ENCODE peak calls at places on chromosomes 6 and 20, in eight cellular contexts. G is CD8-positive, alpha-beta T cell; A is WERI-Rb-1; M is PC-3; L is mesendoderm; S is AG04450; T is tibial artery; N is Panc1. B is an unnamed sample.

GRCh38 chr6:17349437-17349836 is 44.0 kb upstream of the CAP2 start:
- DNase-seq in G (no peak), A (no peak), M (peak; percentile 87), L (no peak), S (no peak), T (no peak), N (no peak), B (no peak)

GRCh38 chr6:4774715-4775590 is 1.3 kb upstream of the CDYL start:
- DNase-seq in G (peak; percentile 40), A (peak; percentile 37), M (no peak), L (peak; percentile 82), S (no peak), T (peak; percentile 72), N (no peak), B (no peak)

GRCh38 chr6:137033828-137034227 is 10.9 kb downstream of the IL20RA start:
- DNase-seq in G (peak; percentile 67), A (no peak), M (peak; percentile 80), L (no peak), S (no peak), T (no peak), N (no peak), B (no peak)

GRCh38 chr6:166736606-166737005 is 109.6 kb upstream of the RPS6KA2 start:
- DNase-seq in G (no peak), A (no peak), M (peak; percentile 80), L (peak; percentile 72), S (no peak), T (no peak), N (peak; percentile 42), B (no peak)

GRCh38 chr20:19692685-19693119 is 65.4 kb upstream of the RIN2 start:
- DNase-seq in G (no peak), A (peak; percentile 48), M (peak; percentile 82), L (peak; percentile 53), S (no peak), T (no peak), N (peak; percentile 53), B (no peak)

GRCh38 chr6:35519313-35520015 is 6.8 kb upstream of the TULP1 start:
- DNase-seq in G (no peak), A (no peak), M (no peak), L (no peak), S (no peak), T (no peak), N (no peak), B (no peak)

GRCh38 chr6:134997133-134997841 is 47.4 kb upstream of the ALDH8A1 start:
- DNase-seq in G (no peak), A (peak; percentile 56), M (no peak), L (no peak), S (no peak), T (no peak), N (no peak), B (no peak)

GRCh38 chr6:2984738-2985381 is 13.5 kb upstream of the SERPINB6 start:
- DNase-seq in G (no peak), A (no peak), M (no peak), L (peak; percentile 91), S (no peak), T (no peak), N (no peak), B (no peak)

GRCh38 chr6:96499781-96500180 is 21.8 kb upstream of the UFL1 start:
- DNase-seq in G (peak; percentile 86), A (no peak), M (no peak), L (no peak), S (no peak), T (no peak), N (no peak), B (no peak)

GRCh38 chr6:134519456-134519855 is 201.5 kb upstream of the SGK1 start:
- DNase-seq in G (peak; percentile 65), A (no peak), M (no peak), L (no peak), S (no peak), T (no peak), N (no peak), B (no peak)

GRCh38 chr20:33684533-33685327 is 1.5 kb downstream of the E2F1 start:
- DNase-seq in G (no peak), A (peak; percentile 85), M (no peak), L (peak; percentile 53), S (no peak), T (no peak), N (no peak), B (no peak)

GRCh38 chr6:128483472-128484135 is 36.8 kb downstream of the PTPRK start:
- DNase-seq in G (no peak), A (no peak), M (no peak), L (no peak), S (no peak), T (no peak), N (no peak), B (no peak)

GRCh38 chr20:61303217-61303616 is 51.2 kb downstream of the CDH4 start:
- DNase-seq in G (no peak), A (no peak), M (no peak), L (no peak), S (no peak), T (no peak), N (no peak), B (no peak)

GRCh38 chr20:43925786-43926185 is 11.1 kb downstream of the TOX2 start:
- DNase-seq in G (peak; percentile 53), A (no peak), M (peak; percentile 52), L (no peak), S (no peak), T (no peak), N (no peak), B (no peak)

GRCh38 chr6:147438758-147439528 is 69.5 kb upstream of the SAMD5 start:
- DNase-seq in G (no peak), A (no peak), M (no peak), L (peak; percentile 88), S (no peak), T (no peak), N (no peak), B (no peak)

GRCh38 chr20:44911264-44911921 is 1.5 kb downstream of the PABPC1L start:
- DNase-seq in G (peak; percentile 35), A (peak; percentile 72), M (peak; percentile 92), L (peak; percentile 94), S (no peak), T (no peak), N (no peak), B (no peak)

GRCh38 chr20:63128367-63128766 is 87.6 kb downstream of the YTHDF1 start:
- DNase-seq in G (no peak), A (no peak), M (no peak), L (no peak), S (no peak), T (peak; percentile 51), N (no peak), B (no peak)

GRCh38 chr20:59817406-59817805 is 116.0 kb downstream of the SYCP2 start:
- DNase-seq in G (no peak), A (no peak), M (peak; percentile 13), L (peak; percentile 6), S (no peak), T (no peak), N (no peak), B (no peak)

GRCh38 chr6:138545621-138545980 is 46.3 kb upstream of the NHSL1 start:
- DNase-seq in G (no peak), A (no peak), M (no peak), L (peak; percentile 98), S (no peak), T (peak; percentile 74), N (no peak), B (no peak)

GRCh38 chr20:53291548-53291947 is 302.1 kb downstream of the ZNF217 start:
- DNase-seq in G (no peak), A (peak; percentile 25), M (peak; percentile 43), L (peak; percentile 40), S (no peak), T (no peak), N (no peak), B (no peak)

GRCh38 chr6:33630014-33630413 is 8.9 kb downstream of the ITPR3 start:
- DNase-seq in G (no peak), A (no peak), M (no peak), L (no peak), S (no peak), T (peak; percentile 21), N (no peak), B (no peak)

GRCh38 chr6:151669208-151669560 is 138.3 kb upstream of the ESR1 start:
- DNase-seq in G (no peak), A (no peak), M (no peak), L (no peak), S (no peak), T (no peak), N (no peak), B (no peak)
- H3K4me3 ChIP-seq in G (no peak overlapping the region), A (no peak overlapping the region), M (no peak overlapping the region), L (no peak overlapping the region), S (no peak overlapping the region), T (no peak overlapping the region), N (no peak overlapping the region), B (no peak overlapping the region)

GRCh38 chr20:32628960-32629530 is 43.9 kb upstream of the NOL4L start:
- DNase-seq in G (no peak), A (no peak), M (no peak), L (no peak), S (no peak), T (no peak), N (no peak), B (no peak)

GRCh38 chr20:32631916-32632460 is 41.8 kb downstream of the C20orf203 start:
- DNase-seq in G (no peak), A (no peak), M (no peak), L (no peak), S (no peak), T (no peak), N (no peak), B (no peak)

GRCh38 chr20:32632461-32633354 is 41.0 kb downstream of the C20orf203 start:
- DNase-seq in G (no peak), A (no peak), M (no peak), L (peak; percentile 51), S (no peak), T (no peak), N (no peak), B (no peak)

GRCh38 chr20:32626859-32627636 is 41.9 kb upstream of the NOL4L start:
- DNase-seq in G (no peak), A (no peak), M (no peak), L (no peak), S (no peak), T (no peak), N (no peak), B (no peak)

GRCh38 chr20:32629813-32630212 is 43.9 kb downstream of the C20orf203 start:
- DNase-seq in G (no peak), A (no peak), M (no peak), L (no peak), S (no peak), T (no peak), N (no peak), B (no peak)
- H3K27me3 ChIP-seq in G (no peaks in the 10 kb centered on the region), A (no peaks in the 10 kb centered on the region), M (no peaks in the 10 kb centered on the region), L (no peaks in the 10 kb centered on the region), S (peaks cover 15% of the 10 kb centered on the region), T (peaks cover 26% of the 10 kb centered on the region), N (no peaks in the 10 kb centered on the region), B (no peaks in the 10 kb centered on the region)

GRCh38 chr6:100620085-100620484 is 155.4 kb upstream of the SIM1 start:
- DNase-seq in G (no peak), A (no peak), M (peak; percentile 70), L (no peak), S (peak; percentile 65), T (no peak), N (no peak), B (no peak)
- H3K27ac ChIP-seq in G (no peak overlapping the region), A (no peak overlapping the region), M (peak overlapping the region; percentile 4), L (no peak overlapping the region), S (peak overlapping the region; percentile 34), T (no peak overlapping the region), N (no peak overlapping the region), B (no peak overlapping the region)

GRCh38 chr6:112251170-112251945 is 3.0 kb downstream of the LAMA4 start:
- DNase-seq in G (no peak), A (no peak), M (no peak), L (no peak), S (no peak), T (peak; percentile 87), N (no peak), B (no peak)
- H3K4me3 ChIP-seq in G (no peak overlapping the region), A (no peak overlapping the region), M (no peak overlapping the region), L (no peak overlapping the region), S (peak overlapping the region; percentile 90), T (peak overlapping the region; percentile 86), N (no peak overlapping the region), B (peak overlapping the region; percentile 77)